ENCODE peak calls at places on chromosomes 2 and 18, in eight cellular contexts. One of them, this sample, is unnamed.

GRCh38 chr2:48471048-48471474 is 58.9 kb upstream of the STON1 start:
- DNase-seq in astrocyte of the spinal cord: peak
- DNase-seq in IMR-90: peak
- DNase-seq in NCI-H1417: peak
- DNase-seq in NCI-H1105: peak
- DNase-seq in psoas muscle: no peak
- DNase-seq in mammary epithelial cell: peak
- DNase-seq in NCI-H524: no peak
- DNase-seq in this sample: peak

GRCh38 chr2:217953531-217953932 is 49.3 kb downstream of the TNS1 start:
- DNase-seq in mammary epithelial cell: no peak
- DNase-seq in NCI-H1105: no peak
- DNase-seq in NCI-H524: no peak
- DNase-seq in psoas muscle: no peak
- DNase-seq in NCI-H1417: no peak
- DNase-seq in IMR-90: no peak
- DNase-seq in astrocyte of the spinal cord: no peak
- DNase-seq in this sample: no peak

GRCh38 chr18:65091737-65092329 is 659.0 kb upstream of the CDH7 start:
- DNase-seq in NCI-H524: peak
- DNase-seq in psoas muscle: no peak
- DNase-seq in NCI-H1105: peak
- DNase-seq in IMR-90: peak
- DNase-seq in astrocyte of the spinal cord: peak
- DNase-seq in NCI-H1417: peak
- DNase-seq in mammary epithelial cell: no peak
- DNase-seq in this sample: no peak

GRCh38 chr2:31931916-31932315 is 78.9 kb downstream of the MEMO1 start:
- DNase-seq in psoas muscle: no peak
- DNase-seq in IMR-90: peak
- DNase-seq in NCI-H1105: no peak
- DNase-seq in NCI-H1417: no peak
- DNase-seq in mammary epithelial cell: no peak
- DNase-seq in NCI-H524: no peak
- DNase-seq in astrocyte of the spinal cord: no peak
- DNase-seq in this sample: no peak

GRCh38 chr2:149008381-149008780 is 30.1 kb upstream of the LYPD6B start:
- DNase-seq in psoas muscle: no peak
- DNase-seq in NCI-H1105: no peak
- DNase-seq in IMR-90: no peak
- DNase-seq in mammary epithelial cell: no peak
- DNase-seq in NCI-H524: no peak
- DNase-seq in NCI-H1417: no peak
- DNase-seq in astrocyte of the spinal cord: no peak
- DNase-seq in this sample: no peak

GRCh38 chr2:39408351-39409136 is 28.5 kb downstream of the MAP4K3 start:
- DNase-seq in mammary epithelial cell: no peak
- DNase-seq in NCI-H524: no peak
- DNase-seq in NCI-H1417: no peak
- DNase-seq in psoas muscle: no peak
- DNase-seq in astrocyte of the spinal cord: no peak
- DNase-seq in IMR-90: no peak
- DNase-seq in NCI-H1105: no peak
- DNase-seq in this sample: no peak

GRCh38 chr2:46306320-46306719 is 9.1 kb downstream of the EPAS1 start:
- DNase-seq in NCI-H1105: peak
- DNase-seq in IMR-90: peak
- DNase-seq in NCI-H524: no peak
- DNase-seq in psoas muscle: no peak
- DNase-seq in mammary epithelial cell: peak
- DNase-seq in NCI-H1417: peak
- DNase-seq in astrocyte of the spinal cord: no peak
- DNase-seq in this sample: no peak

GRCh38 chr18:44685296-44685695 is 4.6 kb downstream of the SETBP1 start:
- DNase-seq in NCI-H524: peak
- DNase-seq in NCI-H1417: no peak
- DNase-seq in NCI-H1105: no peak
- DNase-seq in IMR-90: no peak
- DNase-seq in psoas muscle: no peak
- DNase-seq in mammary epithelial cell: no peak
- DNase-seq in astrocyte of the spinal cord: no peak
- DNase-seq in this sample: no peak

GRCh38 chr2:111231532-111232252 is 111.0 kb downstream of the BCL2L11 start:
- DNase-seq in mammary epithelial cell: no peak
- DNase-seq in NCI-H524: no peak
- DNase-seq in NCI-H1105: no peak
- DNase-seq in astrocyte of the spinal cord: no peak
- DNase-seq in IMR-90: no peak
- DNase-seq in NCI-H1417: no peak
- DNase-seq in psoas muscle: no peak
- DNase-seq in this sample: no peak

GRCh38 chr2:26770986-26771586 is 7.0 kb downstream of the SLC35F6 start:
- DNase-seq in NCI-H1417: no peak
- DNase-seq in astrocyte of the spinal cord: peak
- DNase-seq in NCI-H1105: no peak
- DNase-seq in IMR-90: peak
- DNase-seq in psoas muscle: peak
- DNase-seq in NCI-H524: no peak
- DNase-seq in mammary epithelial cell: peak
- DNase-seq in this sample: peak